ENCODE peak calls at places on chromosomes 12 and 14, in six cellular contexts. One of them, this sample, is unnamed.

GRCh38 chr12:578743-579449 is 84.3 kb downstream of the NINJ2 start:
- DNase-seq in right lobe of liver: no peak
- DNase-seq in HFFc6: no peak
- DNase-seq in WTC11: no peak
- DNase-seq in lower leg skin: peak; percentile 37
- DNase-seq in CD4-positive, alpha-beta T cell: no peak
- DNase-seq in this sample: no peak

GRCh38 chr12:101666017-101666728 is 31.3 kb upstream of the CHPT1 start:
- DNase-seq in right lobe of liver: no peak
- DNase-seq in HFFc6: no peak
- DNase-seq in WTC11: no peak
- DNase-seq in lower leg skin: no peak
- DNase-seq in CD4-positive, alpha-beta T cell: no peak
- DNase-seq in this sample: no peak

GRCh38 chr12:14514154-14514842 is 53.4 kb downstream of the PLBD1 start:
- DNase-seq in WTC11: no peak
- DNase-seq in right lobe of liver: no peak
- DNase-seq in CD4-positive, alpha-beta T cell: no peak
- DNase-seq in HFFc6: peak; percentile 11
- DNase-seq in lower leg skin: no peak
- DNase-seq in this sample: no peak

GRCh38 chr14:68786491-68787234 is 6.2 kb downstream of the ZFP36L1 start:
- DNase-seq in lower leg skin: peak; percentile 86
- DNase-seq in WTC11: no peak
- DNase-seq in right lobe of liver: no peak
- DNase-seq in CD4-positive, alpha-beta T cell: no peak
- DNase-seq in HFFc6: peak; percentile 65
- DNase-seq in this sample: no peak

GRCh38 chr14:74083784-74084276 is 423 bp downstream of the ALDH6A1 start:
- DNase-seq in lower leg skin: no peak
- DNase-seq in CD4-positive, alpha-beta T cell: no peak
- DNase-seq in right lobe of liver: no peak
- DNase-seq in WTC11: peak; percentile 12
- DNase-seq in HFFc6: no peak
- DNase-seq in this sample: no peak

GRCh38 chr14:94213021-94213420 is 38.9 kb downstream of the PPP4R4 start:
- DNase-seq in lower leg skin: no peak
- DNase-seq in HFFc6: no peak
- DNase-seq in CD4-positive, alpha-beta T cell: no peak
- DNase-seq in right lobe of liver: no peak
- DNase-seq in WTC11: no peak
- DNase-seq in this sample: no peak

GRCh38 chr14:83291716-83292115 is 1758.1 kb upstream of the SEL1L start:
- DNase-seq in HFFc6: no peak
- DNase-seq in WTC11: no peak
- DNase-seq in CD4-positive, alpha-beta T cell: no peak
- DNase-seq in lower leg skin: no peak
- DNase-seq in right lobe of liver: no peak
- DNase-seq in this sample: no peak

GRCh38 chr14:32073537-32074189 is 3.4 kb upstream of the ARHGAP5 start:
- DNase-seq in CD4-positive, alpha-beta T cell: peak; percentile 41
- DNase-seq in WTC11: peak; percentile 20
- DNase-seq in right lobe of liver: no peak
- DNase-seq in lower leg skin: no peak
- DNase-seq in HFFc6: peak; percentile 75
- DNase-seq in this sample: no peak

GRCh38 chr14:104697892-104698583 is 8.6 kb downstream of the INF2 start:
- DNase-seq in CD4-positive, alpha-beta T cell: no peak
- DNase-seq in lower leg skin: no peak
- DNase-seq in right lobe of liver: no peak
- DNase-seq in WTC11: no peak
- DNase-seq in HFFc6: no peak
- DNase-seq in this sample: no peak

GRCh38 chr14:68247281-68247680 is 427.7 kb downstream of the RAD51B start:
- DNase-seq in lower leg skin: no peak
- DNase-seq in right lobe of liver: no peak
- DNase-seq in WTC11: no peak
- DNase-seq in HFFc6: no peak
- DNase-seq in CD4-positive, alpha-beta T cell: no peak
- DNase-seq in this sample: no peak

GRCh38 chr12:55499810-55500252 is 7.7 kb downstream of the OR6C68 start:
- DNase-seq in CD4-positive, alpha-beta T cell: no peak
- DNase-seq in WTC11: no peak
- DNase-seq in right lobe of liver: no peak
- DNase-seq in HFFc6: no peak
- DNase-seq in lower leg skin: no peak
- DNase-seq in this sample: no peak

GRCh38 chr12:131385313-131386166 is 325.4 kb upstream of the SFSWAP start:
- DNase-seq in HFFc6: no peak
- DNase-seq in lower leg skin: peak; percentile 82
- DNase-seq in CD4-positive, alpha-beta T cell: no peak
- DNase-seq in WTC11: no peak
- DNase-seq in right lobe of liver: no peak
- DNase-seq in this sample: no peak

GRCh38 chr12:53345486-53346195 is 9.5 kb upstream of the SP7 start:
- DNase-seq in CD4-positive, alpha-beta T cell: no peak
- DNase-seq in WTC11: peak; percentile 28
- DNase-seq in lower leg skin: peak; percentile 89
- DNase-seq in right lobe of liver: peak; percentile 42
- DNase-seq in HFFc6: no peak
- DNase-seq in this sample: no peak

GRCh38 chr12:49503674-49504180 is 35.1 kb upstream of the KCNH3 start:
- DNase-seq in CD4-positive, alpha-beta T cell: no peak
- DNase-seq in HFFc6: peak; percentile 65
- DNase-seq in right lobe of liver: no peak
- DNase-seq in WTC11: no peak
- DNase-seq in lower leg skin: no peak
- DNase-seq in this sample: no peak

GRCh38 chr14:100906420-100906819 is 2.9 kb upstream of the RTL1 start:
- DNase-seq in WTC11: peak; percentile 61
- DNase-seq in lower leg skin: no peak
- DNase-seq in HFFc6: no peak
- DNase-seq in CD4-positive, alpha-beta T cell: no peak
- DNase-seq in right lobe of liver: no peak
- DNase-seq in this sample: no peak

GRCh38 chr12:40058721-40059190 is 47.1 kb downstream of the SLC2A13 start:
- DNase-seq in HFFc6: no peak
- DNase-seq in right lobe of liver: no peak
- DNase-seq in lower leg skin: no peak
- DNase-seq in WTC11: no peak
- DNase-seq in CD4-positive, alpha-beta T cell: no peak
- DNase-seq in this sample: no peak

GRCh38 chr12:127280393-127281275 is 986.3 kb upstream of the TMEM132C start:
- DNase-seq in WTC11: peak; percentile 74
- DNase-seq in lower leg skin: peak; percentile 86
- DNase-seq in HFFc6: no peak
- DNase-seq in CD4-positive, alpha-beta T cell: peak; percentile 17
- DNase-seq in right lobe of liver: peak; percentile 50
- DNase-seq in this sample: peak; percentile 83

GRCh38 chr12:43336962-43337555 is 214.9 kb downstream of the ADAMTS20 start:
- DNase-seq in lower leg skin: no peak
- DNase-seq in HFFc6: peak; percentile 29
- DNase-seq in WTC11: no peak
- DNase-seq in right lobe of liver: no peak
- DNase-seq in CD4-positive, alpha-beta T cell: no peak
- DNase-seq in this sample: no peak

GRCh38 chr12:6872073-6873048 is 742 bp downstream of the SPSB2 start:
- DNase-seq in lower leg skin: peak; percentile 96
- DNase-seq in HFFc6: peak; percentile 58
- DNase-seq in WTC11: peak; percentile 95
- DNase-seq in CD4-positive, alpha-beta T cell: peak; percentile 70
- DNase-seq in right lobe of liver: peak; percentile 89
- DNase-seq in this sample: peak; percentile 91
- TF ChIP-seq CTCF in lower leg skin: no peak
- TF ChIP-seq CTCF in HFFc6: peak; percentile 96
- TF ChIP-seq CTCF in WTC11: peak; percentile 69
- TF ChIP-seq CTCF in CD4-positive, alpha-beta T cell: peak; percentile 93
- TF ChIP-seq CTCF in right lobe of liver: peak; percentile 85
- TF ChIP-seq CTCF in this sample: peak; percentile 87

GRCh38 chr14:84976805-84977204 is 553.1 kb upstream of the FLRT2 start:
- DNase-seq in HFFc6: no peak
- DNase-seq in right lobe of liver: no peak
- DNase-seq in lower leg skin: no peak
- DNase-seq in WTC11: no peak
- DNase-seq in CD4-positive, alpha-beta T cell: no peak
- DNase-seq in this sample: no peak
- TF ChIP-seq CTCF in HFFc6: no peak
- TF ChIP-seq CTCF in right lobe of liver: no peak
- TF ChIP-seq CTCF in lower leg skin: no peak
- TF ChIP-seq CTCF in WTC11: no peak
- TF ChIP-seq CTCF in CD4-positive, alpha-beta T cell: no peak
- TF ChIP-seq CTCF in this sample: no peak

DNA sequence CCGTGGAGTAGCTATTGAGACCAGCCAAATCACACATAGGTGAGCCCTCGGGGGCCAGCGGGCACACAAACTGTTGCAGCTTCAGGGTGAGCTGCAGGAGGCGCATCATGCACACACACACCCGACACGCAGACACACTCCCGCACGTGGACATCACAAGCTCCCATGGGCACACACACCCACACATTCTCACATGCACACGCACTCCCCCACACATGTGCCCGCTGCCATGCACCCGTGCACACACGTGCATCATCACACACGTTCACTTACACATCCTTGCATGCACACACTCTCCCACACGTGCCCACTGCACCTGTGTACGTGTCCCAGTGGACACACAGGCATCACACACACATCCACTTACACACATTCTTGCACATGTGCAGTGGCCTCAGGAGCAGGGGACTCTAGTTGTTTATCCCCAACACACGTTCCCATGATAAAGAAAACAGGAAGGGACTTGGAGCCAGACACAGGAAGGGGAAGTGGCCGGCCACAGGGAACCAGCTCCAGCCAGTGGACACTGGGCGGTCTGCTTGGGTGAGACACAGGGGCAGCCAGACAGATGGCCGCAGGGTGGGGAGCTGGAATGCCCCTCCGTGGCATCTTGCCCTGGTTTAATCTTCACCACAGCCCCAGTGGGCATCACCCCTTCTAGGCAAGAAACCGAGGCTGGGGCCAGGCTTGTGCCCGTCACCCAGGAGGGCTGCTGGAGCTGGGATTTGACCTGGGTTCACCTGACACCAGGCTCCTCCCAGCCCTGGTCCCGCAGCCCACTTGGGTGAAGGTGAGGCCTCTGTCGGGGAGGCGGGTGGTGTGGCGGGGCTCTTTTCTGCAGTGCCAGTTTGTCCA is 49.7 kb downstream of the CYP46A1 start:
- DNase-seq in HFFc6: no peak
- DNase-seq in right lobe of liver: peak; percentile 59
- DNase-seq in WTC11: peak; percentile 10
- DNase-seq in lower leg skin: peak; percentile 84
- DNase-seq in CD4-positive, alpha-beta T cell: no peak
- DNase-seq in this sample: peak; percentile 10
- TF ChIP-seq CTCF in HFFc6: no peak
- TF ChIP-seq CTCF in right lobe of liver: no peak
- TF ChIP-seq CTCF in WTC11: no peak
- TF ChIP-seq CTCF in lower leg skin: no peak
- TF ChIP-seq CTCF in CD4-positive, alpha-beta T cell: no peak
- TF ChIP-seq CTCF in this sample: no peak

GRCh38 chr14:53663709-53664108 is 292.9 kb downstream of the BMP4 start:
- DNase-seq in HFFc6: peak; percentile 35
- DNase-seq in lower leg skin: no peak
- DNase-seq in right lobe of liver: peak; percentile 20
- DNase-seq in WTC11: peak; percentile 46
- DNase-seq in CD4-positive, alpha-beta T cell: no peak
- DNase-seq in this sample: no peak
- TF ChIP-seq CTCF in HFFc6: peak; percentile 70
- TF ChIP-seq CTCF in lower leg skin: no peak
- TF ChIP-seq CTCF in right lobe of liver: peak; percentile 47
- TF ChIP-seq CTCF in WTC11: no peak
- TF ChIP-seq CTCF in CD4-positive, alpha-beta T cell: no peak
- TF ChIP-seq CTCF in this sample: no peak

DNA sequence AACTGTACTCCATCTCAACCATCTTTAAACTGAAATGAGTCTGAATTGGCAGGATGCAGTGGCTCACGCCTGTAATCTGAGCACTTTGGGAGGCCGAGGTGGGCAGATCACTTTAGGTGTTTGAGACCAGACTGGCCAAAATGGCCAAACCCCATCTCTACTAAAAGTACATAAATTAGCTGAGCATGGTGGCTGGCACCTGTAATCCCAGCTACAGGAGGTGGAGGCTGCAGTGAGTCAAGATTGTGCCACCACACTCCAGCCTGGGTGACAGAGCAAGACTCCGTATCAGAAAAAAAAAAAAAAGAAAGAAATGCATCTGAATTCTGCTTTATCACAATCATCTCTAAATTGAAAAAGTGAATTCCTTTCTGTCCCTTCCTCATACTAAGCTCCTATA is 110.3 kb downstream of the NELL2 start:
- DNase-seq in right lobe of liver: no peak
- DNase-seq in lower leg skin: no peak
- DNase-seq in HFFc6: no peak
- DNase-seq in WTC11: no peak
- DNase-seq in CD4-positive, alpha-beta T cell: no peak
- DNase-seq in this sample: no peak
- TF ChIP-seq CTCF in right lobe of liver: no peak
- TF ChIP-seq CTCF in lower leg skin: no peak
- TF ChIP-seq CTCF in HFFc6: no peak
- TF ChIP-seq CTCF in WTC11: no peak
- TF ChIP-seq CTCF in CD4-positive, alpha-beta T cell: no peak
- TF ChIP-seq CTCF in this sample: no peak

GRCh38 chr12:46256942-46257341 is 11.9 kb downstream of the SLC38A1 start:
- DNase-seq in WTC11: no peak
- DNase-seq in lower leg skin: no peak
- DNase-seq in right lobe of liver: no peak
- DNase-seq in HFFc6: no peak
- DNase-seq in CD4-positive, alpha-beta T cell: no peak
- DNase-seq in this sample: no peak
- TF ChIP-seq CTCF in WTC11: no peak
- TF ChIP-seq CTCF in lower leg skin: no peak
- TF ChIP-seq CTCF in right lobe of liver: no peak
- TF ChIP-seq CTCF in HFFc6: no peak
- TF ChIP-seq CTCF in CD4-positive, alpha-beta T cell: no peak
- TF ChIP-seq CTCF in this sample: no peak